ENCODE peak calls at places on chromosomes 6 and 20, in nine cellular contexts. E is prostate gland; T is small intestine; I is neuronal stem cell; X is Panc1; F is ovary; Y is adrenal gland; A is CD4-positive, CD25-positive, alpha-beta regulatory T cell; P is lower lobe of right lung. D is an unnamed sample.

GRCh38 chr6:154457881-154458284 is 52.6 kb downstream of the CNKSR3 start:
- DNase-seq in P (no peak), T (no peak), I (no peak), F (no peak), E (peak), A (no peak), X (no peak), Y (no peak), D (no peak)

GRCh38 chr6:9563996-9564395 is 850.9 kb downstream of the TFAP2A start:
- DNase-seq in P (no peak), I (no peak), A (no peak), X (no peak), Y (no peak), E (no peak), T (no peak), F (no peak), D (no peak)

GRCh38 chr20:39857188-39857587 is 831.8 kb downstream of the MAFB start:
- DNase-seq in F (no peak), A (no peak), Y (no peak), I (no peak), X (no peak), P (no peak), E (no peak), T (no peak), D (no peak)

GRCh38 chr6:155432293-155432692 is 23.3 kb downstream of the NOX3 start:
- DNase-seq in Y (no peak), F (no peak), E (no peak), I (no peak), T (no peak), X (no peak), P (no peak), A (no peak), D (no peak)

GRCh38 chr6:126422912-126423311 is 83.0 kb downstream of the CENPW start:
- DNase-seq in I (no peak), T (no peak), A (no peak), P (no peak), X (no peak), Y (no peak), F (no peak), E (no peak), D (no peak)

GRCh38 chr6:109165392-109165964 is 70.2 kb downstream of the CEP57L1 start:
- DNase-seq in F (no peak), E (no peak), Y (peak), T (peak), X (no peak), A (no peak), I (no peak), P (no peak), D (peak)

GRCh38 chr6:38387994-38388393 is 251.7 kb downstream of the BTBD9 start:
- DNase-seq in F (no peak), I (no peak), A (no peak), E (no peak), Y (no peak), X (no peak), P (no peak), T (no peak), D (no peak)

GRCh38 chr6:113352029-113352801 is 504.9 kb upstream of the MARCKS start:
- DNase-seq in F (no peak), I (no peak), Y (no peak), P (no peak), A (no peak), X (peak), T (peak), E (no peak), D (no peak)

GRCh38 chr20:63232235-63233060 is 3.3 kb upstream of the BIRC7 start:
- DNase-seq in T (no peak), E (no peak), A (no peak), Y (no peak), I (no peak), F (no peak), P (no peak), X (peak), D (peak)

GRCh38 chr6:69138893-69139494 is 503.9 kb downstream of the ADGRB3 start:
- DNase-seq in X (no peak), I (no peak), P (no peak), E (no peak), A (no peak), Y (no peak), F (no peak), T (no peak), D (no peak)

GRCh38 chr6:83867527-83868161 is 8.2 kb downstream of the CYB5R4 start:
- DNase-seq in T (no peak), I (peak), P (peak), F (no peak), X (peak), A (peak), Y (peak), E (no peak), D (peak)

GRCh38 chr20:34069341-34070078 is 42.5 kb downstream of the EIF2S2 start:
- DNase-seq in P (peak), Y (peak), I (peak), X (peak), A (peak), T (peak), E (peak), F (peak), D (peak)

GRCh38 chr6:16477367-16478149 is 239.2 kb downstream of the GMPR start:
- DNase-seq in I (no peak), X (no peak), T (no peak), E (no peak), A (no peak), Y (peak), F (no peak), P (peak), D (peak)

GRCh38 chr20:15047100-15047499 is 709.7 kb upstream of the FLRT3 start:
- DNase-seq in T (no peak), F (no peak), P (no peak), E (no peak), Y (no peak), I (no peak), X (no peak), A (no peak), D (no peak)

GRCh38 chr20:32229351-32229750 is 21.7 kb downstream of the POFUT1 start:
- DNase-seq in I (no peak), Y (no peak), X (no peak), A (no peak), F (no peak), E (no peak), P (no peak), T (peak), D (no peak)

GRCh38 chr6:134826889-134827737 is 122.8 kb downstream of the ALDH8A1 start:
- DNase-seq in T (no peak), P (no peak), F (peak), X (no peak), E (peak), A (no peak), I (no peak), Y (peak), D (no peak)

GRCh38 chr6:90445533-90446108 is 141.3 kb downstream of the MAP3K7 start:
- DNase-seq in I (no peak), E (no peak), X (no peak), P (no peak), F (no peak), A (no peak), Y (no peak), T (no peak), D (no peak)

GRCh38 chr6:81451787-81452186 is 300.7 kb downstream of the TENT5A start:
- DNase-seq in A (peak), E (no peak), I (peak), T (peak), P (no peak), Y (peak), X (no peak), F (no peak), D (no peak)

GRCh38 chr20:38550274-38550673 is 30.7 kb upstream of the ADIG start:
- DNase-seq in E (no peak), A (peak), X (no peak), I (no peak), T (no peak), P (no peak), F (no peak), Y (no peak), D (no peak)

GRCh38 chr6:22078288-22078687 is 218.5 kb downstream of the PRL start:
- DNase-seq in Y (no peak), E (no peak), A (no peak), I (no peak), F (no peak), X (no peak), T (no peak), P (no peak), D (no peak)

GRCh38 chr6:155273438-155273837 is 9.6 kb downstream of the CLDN20 start:
- DNase-seq in T (no peak), F (no peak), E (no peak), X (no peak), P (no peak), Y (peak), I (no peak), A (no peak), D (no peak)

GRCh38 chr6:14321992-14322772 is 204.6 kb downstream of the CD83 start:
- DNase-seq in X (no peak), A (no peak), T (peak), E (no peak), P (no peak), Y (peak), F (no peak), I (no peak), D (no peak)

GRCh38 chr6:143193571-143194094 is 132.9 kb downstream of the AIG1 start:
- DNase-seq in Y (peak), E (no peak), I (no peak), P (no peak), T (no peak), X (no peak), F (no peak), A (no peak), D (no peak)

GRCh38 chr6:147053311-147053921 is 150.8 kb upstream of the STXBP5 start:
- DNase-seq in F (no peak), I (no peak), A (no peak), Y (no peak), E (no peak), T (no peak), X (no peak), P (no peak), D (no peak)

GRCh38 chr6:147054158-147054557 is 150.1 kb upstream of the STXBP5 start:
- DNase-seq in I (no peak), A (no peak), E (no peak), Y (no peak), P (no peak), T (no peak), F (no peak), X (no peak), D (no peak)

GRCh38 chr6:147058786-147059434 is 145.3 kb upstream of the STXBP5 start:
- DNase-seq in X (no peak), A (no peak), Y (no peak), F (no peak), P (no peak), E (no peak), T (no peak), I (no peak), D (no peak)

GRCh38 chr6:147054871-147055270 is 149.3 kb upstream of the STXBP5 start:
- DNase-seq in Y (no peak), I (no peak), A (no peak), X (no peak), F (no peak), E (no peak), T (no peak), P (no peak), D (no peak)

GRCh38 chr6:147055821-147056392 is 148.3 kb upstream of the STXBP5 start:
- DNase-seq in A (no peak), X (no peak), E (no peak), P (no peak), T (no peak), F (no peak), I (no peak), Y (no peak), D (no peak)
- H3K27ac ChIP-seq in A (no peak), X (no peak), E (no peak), P (no peak), T (no peak), F (no peak), I (no peak), Y (no peak), D (no peak)

DNA sequence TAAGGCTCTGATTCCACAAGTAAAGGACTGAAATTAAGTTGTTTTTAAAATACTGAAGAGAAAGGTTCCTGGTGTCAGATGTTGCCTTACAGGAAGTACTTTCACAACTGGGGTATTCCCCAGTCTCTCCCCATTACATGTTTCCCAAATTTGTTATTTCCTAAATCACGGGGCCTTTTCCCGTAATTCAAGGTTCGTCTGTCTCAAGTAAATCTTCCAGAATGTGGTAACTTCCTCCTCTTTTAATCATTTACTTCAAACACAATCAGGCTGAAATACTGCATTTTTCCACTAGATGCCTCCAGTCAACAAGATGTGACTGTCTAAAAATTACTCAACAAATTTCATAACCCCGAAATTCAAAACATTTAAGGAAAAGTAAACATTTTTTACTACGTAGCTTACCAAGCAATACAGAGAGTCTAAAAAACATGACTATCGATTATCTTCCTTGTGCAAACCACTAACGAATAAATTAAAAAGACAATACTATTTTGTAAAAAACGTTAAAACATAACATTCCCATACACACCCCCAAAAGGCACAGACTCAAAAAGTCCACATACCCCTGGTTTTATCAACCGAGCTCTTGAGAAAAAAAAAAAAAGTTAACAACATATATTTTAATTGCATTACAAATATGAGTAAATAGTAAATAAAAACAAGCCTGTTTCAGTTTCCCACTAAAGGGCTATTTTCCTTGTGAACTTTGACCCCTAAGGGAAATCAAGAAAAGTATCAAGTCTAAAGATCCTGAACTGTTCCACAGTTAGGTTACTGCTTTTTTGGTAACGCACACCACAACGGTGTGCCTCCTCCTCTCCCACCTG is 1.7 kb downstream of the SOD2 start:
- DNase-seq in X (peak), Y (no peak), P (no peak), E (peak), T (peak), A (peak), I (no peak), F (no peak), D (no peak)
- H3K4me3 ChIP-seq in X (peak), Y (no peak), P (peak), E (peak), T (peak), A (peak), I (no peak), F (peak), D (peak)

DNA sequence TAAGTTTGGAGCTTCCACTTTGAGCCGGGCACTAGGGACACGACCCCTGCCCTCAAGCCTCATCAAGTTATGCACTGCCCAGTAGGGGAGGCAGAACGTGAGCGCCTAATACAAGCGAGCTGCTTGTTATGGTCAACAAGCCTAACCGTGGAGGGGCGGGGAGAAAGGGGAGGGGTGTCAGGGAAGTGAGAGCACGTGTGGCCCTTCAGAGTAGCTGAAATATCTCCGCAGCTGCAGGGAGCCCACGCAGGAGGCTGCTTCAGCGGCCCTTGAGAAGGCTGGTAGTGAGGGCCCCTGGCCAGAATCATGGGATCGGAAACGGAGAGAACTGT is 713 bp downstream of the ALDH5A1 start:
- DNase-seq in Y (peak), F (peak), A (peak), X (no peak), T (peak), P (peak), I (no peak), E (peak), D (peak)
- H3K27ac ChIP-seq in Y (peak), F (peak), A (peak), X (no peak), T (no peak), P (peak), I (no peak), E (peak), D (peak)

GRCh38 chr6:127791779-127792528 is 108.9 kb downstream of the THEMIS start:
- DNase-seq in F (no peak), T (no peak), I (no peak), P (no peak), A (no peak), X (no peak), Y (no peak), E (no peak), D (no peak)
- H3K4me3 ChIP-seq in F (no peak), T (no peak), I (no peak), P (no peak), A (no peak), X (no peak), Y (no peak), E (no peak), D (no peak)

DNA sequence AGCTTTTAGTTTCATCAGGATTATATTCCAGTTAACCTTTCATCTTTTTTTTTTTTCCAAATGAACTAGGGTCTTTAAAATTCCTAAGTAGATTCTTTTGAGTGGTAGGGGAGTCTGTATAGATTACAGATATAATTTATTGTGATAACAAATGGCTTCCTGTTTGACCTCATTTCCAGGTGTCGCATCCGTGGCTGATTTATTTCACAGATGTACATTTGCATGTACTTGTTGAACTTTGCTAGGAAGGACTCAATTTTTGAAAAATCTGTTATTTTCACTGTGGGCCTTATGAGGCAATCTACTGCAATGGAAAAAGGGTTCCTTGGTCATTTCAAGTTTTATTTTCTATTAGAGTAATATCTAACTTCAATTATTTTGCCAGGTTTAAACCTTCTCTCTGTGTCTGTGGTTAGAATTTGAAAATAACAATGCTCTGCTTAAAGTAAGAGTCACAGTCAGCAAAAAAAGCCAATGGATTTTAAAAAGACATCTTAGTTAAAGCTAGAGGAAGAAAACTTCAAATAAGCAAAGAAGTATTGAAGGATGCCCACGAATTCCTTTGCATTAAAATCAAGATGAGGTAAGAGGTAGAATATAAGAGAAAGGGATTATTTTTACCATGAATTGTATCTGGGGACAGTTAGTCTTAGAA is 57.9 kb downstream of the SAMD5 start:
- DNase-seq in Y (no peak), F (no peak), A (no peak), P (no peak), T (no peak), E (no peak), X (no peak), I (no peak), D (no peak)
- H3K27ac ChIP-seq in Y (no peak), F (no peak), A (no peak), P (no peak), T (no peak), E (no peak), X (no peak), I (no peak), D (no peak)

DNA sequence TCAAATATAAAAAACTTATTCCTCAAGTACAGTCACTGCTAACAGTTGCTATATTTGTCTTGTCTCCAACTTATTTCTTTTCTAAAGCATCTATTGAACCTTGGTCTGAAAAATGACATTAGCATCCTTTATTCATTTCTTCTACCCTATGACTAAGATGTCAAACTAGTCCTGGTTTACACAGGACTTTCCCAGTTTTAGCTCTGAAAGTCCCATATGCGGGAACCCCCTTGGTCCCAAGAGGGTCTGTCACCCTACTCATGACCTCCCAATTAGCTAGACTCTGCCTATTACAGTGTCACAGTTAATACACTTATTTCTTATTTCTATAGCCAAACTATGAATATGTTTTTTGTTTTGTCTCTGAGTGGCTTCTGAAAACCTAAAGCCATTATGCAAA is 37.1 kb downstream of the PLEKHG1 start:
- DNase-seq in P (no peak), X (no peak), I (no peak), Y (no peak), T (no peak), E (no peak), A (no peak), F (no peak), D (no peak)
- H3K4me3 ChIP-seq in P (no peak), X (no peak), I (no peak), Y (no peak), T (no peak), E (no peak), A (no peak), F (no peak), D (no peak)

DNA sequence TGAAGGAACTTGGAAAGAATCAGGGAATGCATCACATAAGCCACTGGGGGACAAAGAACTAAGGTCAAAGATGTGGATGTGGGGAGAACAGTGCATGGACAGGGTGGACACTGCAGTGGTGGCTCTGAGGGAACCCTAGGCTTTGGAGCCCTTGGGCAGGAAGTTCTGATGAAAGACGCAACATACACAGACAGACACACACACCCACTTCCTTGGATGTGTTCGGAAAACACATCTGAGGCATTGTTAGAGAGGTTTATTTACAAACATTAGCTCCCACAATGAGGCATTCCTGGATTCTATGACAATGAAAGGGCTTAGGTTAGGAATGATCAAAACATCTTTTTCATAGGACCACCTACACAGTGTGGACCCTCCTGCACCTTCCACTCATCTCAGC is 6.2 kb upstream of the METTL24 start:
- DNase-seq in Y (no peak), I (no peak), T (no peak), X (no peak), P (no peak), A (no peak), E (no peak), F (no peak), D (no peak)
- H3K27ac ChIP-seq in Y (no peak), I (no peak), T (no peak), X (no peak), P (no peak), A (no peak), E (no peak), F (no peak), D (no peak)

GRCh38 chr6:39964094-39964493 is 29.8 kb upstream of the MOCS1 start:
- DNase-seq in I (no peak), F (no peak), X (no peak), P (no peak), Y (no peak), A (no peak), E (no peak), T (peak), D (no peak)

GRCh38 chr6:39964530-39964929 is 30.3 kb upstream of the MOCS1 start:
- DNase-seq in I (no peak), E (no peak), A (no peak), P (no peak), T (no peak), X (no peak), Y (no peak), F (no peak), D (no peak)

GRCh38 chr6:39961178-39961577 is 26.9 kb upstream of the MOCS1 start:
- DNase-seq in I (no peak), X (no peak), E (no peak), A (no peak), Y (no peak), F (no peak), T (no peak), P (no peak), D (no peak)

GRCh38 chr6:39962831-39963230 is 28.6 kb upstream of the MOCS1 start:
- DNase-seq in Y (no peak), I (no peak), E (no peak), A (no peak), F (no peak), X (no peak), T (no peak), P (no peak), D (no peak)

DNA sequence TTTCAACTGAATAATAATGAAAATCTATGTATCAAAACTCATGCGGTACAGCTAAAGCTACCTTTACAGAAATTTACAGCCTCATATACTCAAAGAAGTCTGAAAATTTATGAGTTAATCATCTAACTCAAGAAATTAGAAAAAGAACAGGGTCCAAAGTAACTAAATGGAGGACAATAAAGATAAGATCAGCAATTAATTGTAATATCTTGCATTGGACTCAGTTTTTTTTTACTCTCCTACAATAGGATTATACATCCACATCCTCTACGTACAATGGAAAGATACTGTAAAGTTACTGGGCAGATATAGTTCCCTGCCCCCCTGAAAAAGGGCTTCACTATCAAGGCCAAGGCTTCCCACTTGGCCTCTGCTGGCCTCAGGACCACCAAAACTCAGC is 31.5 kb upstream of the MOCS1 start:
- DNase-seq in I (no peak), X (no peak), T (peak), A (no peak), P (no peak), Y (no peak), F (no peak), E (no peak), D (no peak)
- H3K4me3 ChIP-seq in I (peak), X (no peak), T (no peak), A (no peak), P (no peak), Y (no peak), F (no peak), E (no peak), D (no peak)